ENCODE peak calls at places on chromosomes 13 and 19, in eight cellular contexts. W, U, E, Q, F, M, V and Y are unnamed samples.

GRCh38 chr13:110517505-110518149 is 43.9 kb downstream of the RAB20 start:
- DNase-seq in Q (no peak), E (no peak), M (no peak), U (no peak), W (no peak), V (no peak), F (no peak), Y (no peak)

GRCh38 chr19:48396871-48397176 is 3.4 kb downstream of the GRIN2D start:
- DNase-seq in Q (no peak), U (no peak), E (no peak), M (no peak), V (no peak), F (no peak), W (no peak), Y (no peak)

GRCh38 chr19:1396768-1397679 is 4.3 kb downstream of the GAMT start:
- DNase-seq in F (no peak), E (no peak), M (no peak), Q (no peak), U (no peak), W (no peak), V (no peak), Y (no peak)

GRCh38 chr19:16514383-16515019 is 18.3 kb downstream of the C19orf44 start:
- DNase-seq in E (no peak), M (no peak), U (no peak), Q (peak; percentile 36), W (no peak), V (no peak), F (no peak), Y (no peak)

GRCh38 chr19:42191855-42192254 is 25.6 kb downstream of the DEDD2 start:
- DNase-seq in E (peak; percentile 91), M (peak; percentile 45), Q (no peak), U (no peak), V (peak; percentile 84), W (no peak), F (no peak), Y (peak; percentile 75)

GRCh38 chr19:50501568-50502475 is 9.2 kb downstream of the JOSD2 start:
- DNase-seq in W (no peak), M (no peak), Q (no peak), F (no peak), V (no peak), E (no peak), U (no peak), Y (no peak)

GRCh38 chr13:84609716-84610115 is 727.4 kb upstream of the SLITRK1 start:
- DNase-seq in Q (no peak), E (peak; percentile 65), V (peak; percentile 70), W (no peak), F (no peak), U (no peak), M (peak; percentile 7), Y (no peak)

GRCh38 chr13:111187879-111188643 is 73.0 kb downstream of the ARHGEF7 start:
- DNase-seq in E (peak; percentile 78), W (no peak), U (no peak), M (peak; percentile 47), Q (no peak), V (peak; percentile 67), F (no peak), Y (no peak)

GRCh38 chr13:63288576-63288975 is 1872.9 kb upstream of the PCDH20 start:
- DNase-seq in E (no peak), W (no peak), U (no peak), Q (no peak), V (peak; percentile 57), F (no peak), M (no peak), Y (no peak)

GRCh38 chr13:66618702-66619101 is 611.4 kb downstream of the PCDH9 start:
- DNase-seq in U (no peak), Q (no peak), F (no peak), V (peak; percentile 63), M (peak; percentile 62), E (peak; percentile 14), W (no peak), Y (no peak)

GRCh38 chr13:23778007-23778687 is 111.1 kb downstream of the MIPEP start:
- DNase-seq in F (no peak), Q (no peak), M (no peak), E (no peak), U (no peak), W (no peak), V (peak; percentile 83), Y (no peak)
- TF ChIP-seq CTCF in F (no peak), Q (no peak), M (peak; percentile 29), E (no peak), U (no peak), W (no peak), V (peak; percentile 35), Y (no peak)

GRCh38 chr13:53198017-53198416 is 169.4 kb downstream of the OLFM4 start:
- DNase-seq in V (no peak), E (no peak), Q (no peak), W (no peak), M (no peak), F (no peak), U (no peak), Y (no peak)
- TF ChIP-seq CTCF in V (no peak), E (no peak), Q (no peak), W (no peak), M (no peak), F (no peak), U (no peak), Y (no peak)

DNA sequence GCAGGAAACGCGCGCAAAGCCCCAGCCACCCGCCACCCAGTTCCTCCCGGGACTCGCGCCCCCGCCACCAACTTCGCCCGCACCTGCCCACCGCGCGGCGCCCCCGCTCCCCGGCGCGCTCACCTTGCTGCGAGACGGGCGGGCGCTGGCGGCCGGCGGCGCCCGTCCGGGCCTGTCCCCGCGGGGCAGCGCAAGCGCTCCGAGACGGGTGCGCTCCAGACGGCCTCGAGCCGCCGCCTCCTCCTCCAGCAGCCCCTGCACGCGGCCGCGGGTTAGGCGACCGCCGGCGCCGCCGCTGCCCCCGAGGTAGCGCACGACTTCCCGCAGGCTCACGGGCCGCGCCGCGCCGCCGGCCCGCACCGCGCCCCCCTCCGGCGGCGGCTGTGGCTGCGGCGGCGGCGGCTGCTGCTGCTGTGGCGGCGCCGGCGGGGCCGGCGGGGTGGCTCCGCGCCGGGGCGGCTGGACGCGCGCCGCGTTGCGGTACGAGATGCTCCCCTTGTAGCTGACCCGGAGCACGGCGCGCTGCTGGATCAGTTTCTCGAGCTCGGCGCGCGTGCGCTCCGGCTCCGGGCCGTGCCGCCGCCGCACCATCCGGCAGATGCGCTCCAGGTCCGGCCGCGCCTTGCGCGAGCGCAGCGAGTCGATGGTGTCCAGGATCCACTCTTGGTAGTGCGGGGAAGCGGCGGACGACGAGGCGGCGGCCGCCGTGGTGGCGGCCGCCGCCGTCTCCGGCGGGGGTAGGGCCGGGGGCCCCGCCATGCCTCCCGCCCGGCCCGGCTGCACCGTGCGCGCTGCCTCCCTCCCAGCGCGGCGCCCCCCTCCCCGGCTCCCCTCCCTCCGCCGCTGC is 666 bp downstream of the SAMD1 start:
- DNase-seq in U (peak; percentile 69), Q (peak; percentile 54), V (peak; percentile 74), M (peak; percentile 75), E (peak; percentile 68), W (peak; percentile 45), F (peak; percentile 75), Y (no peak)
- TF ChIP-seq CTCF in U (peak; percentile 24), Q (no peak), V (no peak), M (no peak), E (no peak), W (no peak), F (no peak), Y (no peak)

DNA sequence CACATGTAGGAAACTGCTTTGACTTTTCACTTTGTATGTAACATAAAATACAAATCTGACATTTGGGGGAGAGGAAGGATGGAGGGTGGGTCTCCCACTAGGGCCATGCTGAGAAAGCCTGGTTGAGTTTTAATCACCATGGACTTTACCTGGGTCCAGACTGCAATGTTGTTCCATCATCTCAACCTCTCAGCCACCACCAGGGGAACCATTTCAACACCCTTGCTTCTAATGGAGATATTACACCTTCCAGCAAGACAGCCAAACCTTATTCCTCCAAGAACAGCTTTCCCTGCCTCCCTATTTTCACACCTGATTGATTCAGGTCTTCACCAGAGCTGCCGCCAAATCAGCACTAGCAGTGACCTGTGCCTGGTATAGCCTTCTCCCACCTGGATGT is 56.0 kb downstream of the ZAR1L start:
- DNase-seq in U (no peak), V (no peak), F (no peak), M (no peak), Q (no peak), E (no peak), W (no peak), Y (no peak)
- TF ChIP-seq CTCF in U (no peak), V (no peak), F (no peak), M (no peak), Q (no peak), E (peak; percentile 16), W (peak; percentile 14), Y (no peak)

GRCh38 chr19:56750658-56751057 is 79.1 kb upstream of the ZNF835 start:
- DNase-seq in E (no peak), W (no peak), M (no peak), U (no peak), F (no peak), Q (no peak), V (no peak), Y (no peak)

GRCh38 chr19:56751078-56751489 is 79.5 kb upstream of the ZNF835 start:
- DNase-seq in F (no peak), M (peak; percentile 4), U (no peak), W (no peak), Q (no peak), V (no peak), E (no peak), Y (no peak)

GRCh38 chr19:56746367-56746766 is 74.8 kb upstream of the ZNF835 start:
- DNase-seq in E (no peak), W (no peak), Q (no peak), V (no peak), F (no peak), U (no peak), M (no peak), Y (no peak)

GRCh38 chr19:56748443-56748842 is 76.9 kb upstream of the ZNF835 start:
- DNase-seq in W (no peak), V (no peak), Q (no peak), E (no peak), F (no peak), M (peak; percentile 30), U (no peak), Y (no peak)
- TF ChIP-seq CTCF in W (no peak), V (no peak), Q (no peak), E (peak; percentile 22), F (peak; percentile 26), M (peak; percentile 37), U (no peak), Y (peak; percentile 22)

GRCh38 chr13:102127153-102127552 is 274.7 kb downstream of the FGF14 start:
- DNase-seq in F (no peak), Q (no peak), W (no peak), E (no peak), U (no peak), M (no peak), V (no peak), Y (no peak)
- TF ChIP-seq CTCF in F (no peak), Q (no peak), W (no peak), E (no peak), U (no peak), M (no peak), V (no peak), Y (no peak)

GRCh38 chr19:55216461-55217198 is 7.3 kb upstream of the PTPRH start:
- DNase-seq in Q (peak; percentile 92), E (peak; percentile 99), F (peak; percentile 79), M (peak; percentile 99), V (peak; percentile 100), U (peak; percentile 89), W (peak; percentile 84), Y (peak; percentile 81)
- TF ChIP-seq CTCF in Q (no peak), E (no peak), F (no peak), M (no peak), V (peak; percentile 1), U (no peak), W (no peak), Y (no peak)

GRCh38 chr13:101452519-101453485 is at the start of gene ITGBL1:
- DNase-seq in Q (no peak), V (peak; percentile 25), W (no peak), M (peak; percentile 8), F (peak; percentile 68), E (peak; percentile 55), U (no peak), Y (no peak)
- TF ChIP-seq CTCF in Q (no peak), V (no peak), W (no peak), M (no peak), F (no peak), E (no peak), U (no peak), Y (no peak)